ENCODE peak calls at places on chromosomes 1 and 21, in four cellular contexts. T is lung, M is lower lobe of right lung, C is hepatocyte. V is an unnamed sample.

GRCh38 chr1:201220388-201220715 is 29.7 kb downstream of the IGFN1 start:
- DNase-seq in T (no peak), M (no peak), C (no peak), V (no peak)

GRCh38 chr1:52461821-52462220 is 57.4 kb downstream of the PRPF38A start:
- DNase-seq in T (no peak), M (no peak), C (no peak), V (no peak)

GRCh38 chr1:226825746-226826100 is 44.7 kb upstream of the PSEN2 start:
- DNase-seq in T (no peak), M (no peak), C (no peak), V (no peak)

GRCh38 chr1:230682882-230683610 is 30.9 kb downstream of the AGT start:
- DNase-seq in T (no peak), M (no peak), C (no peak), V (no peak)

GRCh38 chr21:41610042-41610839 is 102.3 kb upstream of the TMPRSS2 start:
- DNase-seq in T (peak; percentile 76), M (peak; percentile 77), C (peak; percentile 79), V (peak; percentile 79)

GRCh38 chr1:229326601-229327000 is 16.2 kb downstream of the CCSAP start:
- DNase-seq in T (no peak), M (no peak), C (no peak), V (no peak)

GRCh38 chr21:33856893-33857527 is 58.6 kb downstream of the ATP5PO start:
- DNase-seq in T (no peak), M (no peak), C (no peak), V (no peak)

GRCh38 chr1:3438661-3439180 is 15.7 kb upstream of the ARHGEF16 start:
- DNase-seq in T (no peak), M (no peak), C (no peak), V (no peak)

GRCh38 chr1:98323906-98324358 is 337.6 kb upstream of the SNX7 start:
- DNase-seq in T (peak; percentile 45), M (no peak), C (peak; percentile 46), V (no peak)

GRCh38 chr1:167927075-167927754 is 9.3 kb upstream of the DCAF6 start:
- DNase-seq in T (no peak), M (no peak), C (no peak), V (no peak)

GRCh38 chr1:30381671-30382365 is 341.6 kb downstream of the MATN1 start:
- DNase-seq in T (no peak), M (no peak), C (no peak), V (peak; percentile 28)

GRCh38 chr1:64711266-64711665 is 33.6 kb upstream of the RAVER2 start:
- DNase-seq in T (no peak), M (no peak), C (no peak), V (no peak)

GRCh38 chr1:87968259-87968955 is 639.7 kb downstream of the LMO4 start:
- DNase-seq in T (no peak), M (no peak), C (peak; percentile 17), V (no peak)

GRCh38 chr1:178411756-178412399 is 84.9 kb downstream of the CLEC20A start:
- DNase-seq in T (no peak), M (no peak), C (no peak), V (no peak)

GRCh38 chr21:44758141-44758561 is 43.5 kb downstream of the UBE2G2 start:
- DNase-seq in T (no peak), M (no peak), C (no peak), V (no peak)

GRCh38 chr21:17901458-17902092 is 82.4 kb upstream of the C21orf91 start:
- DNase-seq in T (no peak), M (no peak), C (no peak), V (no peak)

GRCh38 chr1:243525085-243525487 is 269.2 kb downstream of the SDCCAG8 start:
- DNase-seq in T (no peak), M (no peak), C (no peak), V (no peak)

GRCh38 chr1:119075614-119076013 is 64.8 kb downstream of the WARS2 start:
- DNase-seq in T (no peak), M (no peak), C (no peak), V (no peak)

GRCh38 chr1:54807756-54808155 is 6.6 kb upstream of the TTC22 start:
- DNase-seq in T (no peak), M (no peak), C (no peak), V (no peak)

GRCh38 chr1:206513312-206514111 is 6.2 kb downstream of the RASSF5 start:
- DNase-seq in T (no peak), M (no peak), C (peak; percentile 49), V (peak; percentile 55)

GRCh38 chr1:232524056-232524455 is 105.9 kb downstream of the SIPA1L2 start:
- DNase-seq in T (no peak), M (no peak), C (no peak), V (no peak)

GRCh38 chr1:114359791-114360190 is 151.2 kb downstream of the TRIM33 start:
- DNase-seq in T (no peak), M (no peak), C (no peak), V (no peak)

GRCh38 chr1:231194476-231194842 is 32.6 kb downstream of the TRIM67 start:
- DNase-seq in T (no peak), M (no peak), C (no peak), V (no peak)

GRCh38 chr1:198908995-198909394 is 270.2 kb downstream of the PTPRC start:
- DNase-seq in T (no peak), M (no peak), C (no peak), V (no peak)

GRCh38 chr1:44619261-44619900 is 54.9 kb downstream of the TMEM53 start:
- DNase-seq in T (no peak), M (no peak), C (no peak), V (no peak)

GRCh38 chr1:2068951-2069350 is 18.7 kb downstream of the PRKCZ start:
- DNase-seq in T (no peak), M (no peak), C (no peak), V (no peak)
- H3K4me3 ChIP-seq in T (no peak overlapping the region), M (no peak overlapping the region), C (no peak overlapping the region), V (no peak overlapping the region)

DNA sequence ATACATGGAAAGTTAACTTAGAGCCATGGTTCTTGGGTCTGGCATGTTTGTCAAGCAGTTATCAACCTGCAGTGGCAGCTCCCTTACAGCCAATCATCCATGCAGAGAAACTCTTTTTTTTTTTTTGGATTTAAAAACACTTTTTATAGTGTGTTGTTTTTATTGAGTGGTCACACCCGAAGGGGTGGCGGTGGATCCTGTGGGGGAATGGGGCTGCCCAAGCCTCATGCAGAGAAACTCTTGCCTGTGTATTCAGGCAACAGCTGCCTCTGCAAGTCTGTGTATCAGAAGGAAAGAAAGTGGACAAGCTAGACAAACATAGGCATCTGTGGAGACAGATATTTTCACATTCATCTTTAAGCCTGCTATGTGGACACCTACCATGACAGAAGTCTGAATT is 104.8 kb downstream of the GLUL start:
- DNase-seq in T (no peak), M (no peak), C (no peak), V (no peak)
- H3K4me1 ChIP-seq in T (peaks cover 21% of the 10 kb centered on the region), M (no peaks in the 10 kb centered on the region), C (peaks cover 31% of the 10 kb centered on the region), V (peaks cover 46% of the 10 kb centered on the region)

GRCh38 chr1:66598670-66599069 is 64.7 kb downstream of the SGIP1 start:
- DNase-seq in T (no peak), M (no peak), C (no peak), V (no peak)
- H3K4me3 ChIP-seq in T (no peak overlapping the region), M (no peak overlapping the region), C (no peak overlapping the region), V (no peak overlapping the region)

GRCh38 chr1:180612591-180612990 is 19.2 kb upstream of the XPR1 start:
- DNase-seq in T (no peak), M (no peak), C (no peak), V (no peak)
- H3K4me1 ChIP-seq in T (no peaks in the 10 kb centered on the region), M (peaks cover 40% of the 10 kb centered on the region), C (no peaks in the 10 kb centered on the region), V (no peaks in the 10 kb centered on the region)

GRCh38 chr1:241555526-241555925 is 23.3 kb downstream of the KMO start:
- DNase-seq in T (no peak), M (no peak), C (no peak), V (no peak)

GRCh38 chr1:241557551-241558193 is 25.5 kb downstream of the KMO start:
- DNase-seq in T (no peak), M (no peak), C (no peak), V (peak; percentile 57)

DNA sequence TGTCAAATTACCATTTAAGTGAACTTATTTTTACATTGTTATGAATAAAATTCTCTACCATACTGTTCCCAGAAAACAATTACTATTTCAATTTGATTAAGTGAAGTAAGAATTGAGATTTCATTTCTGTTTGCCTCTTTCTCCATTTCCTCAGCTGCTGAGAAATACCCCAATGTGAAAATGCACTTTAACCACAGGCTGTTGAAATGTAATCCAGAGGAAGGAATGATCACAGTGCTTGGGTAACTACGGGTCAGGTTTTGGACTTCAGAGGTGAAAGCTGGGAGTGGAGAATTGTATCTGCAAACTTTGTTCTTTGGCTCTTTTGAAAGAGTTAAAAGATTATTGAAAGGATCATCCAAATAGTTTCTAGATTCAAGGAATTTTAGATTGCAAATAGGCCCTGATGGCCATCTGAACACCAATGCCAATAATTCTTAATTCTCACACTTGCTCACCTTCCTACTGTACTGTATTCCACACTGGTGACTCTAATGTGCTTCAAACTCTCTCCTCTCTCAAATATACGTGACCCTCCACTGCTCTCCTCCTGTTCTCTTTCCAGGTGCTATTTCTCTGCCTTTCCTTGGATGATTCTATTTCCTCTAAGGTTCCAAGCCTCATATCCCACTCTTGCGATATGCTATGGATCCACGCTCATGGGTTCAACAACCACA is 28.5 kb downstream of the KMO start:
- DNase-seq in T (no peak), M (no peak), C (no peak), V (no peak)
- H3K4me3 ChIP-seq in T (no peak overlapping the region), M (no peak overlapping the region), C (no peak overlapping the region), V (no peak overlapping the region)